ENCODE peak calls at places on chromosomes 4 and X, in nine cellular contexts. One of them, this sample, is unnamed.

GRCh38 chr4:185165605-185166063 is 22.6 kb downstream of the SLC25A4 start:
- DNase-seq in germinal center: no peak
- DNase-seq in stimulated activated CD4-positive, alpha-beta T cell treated with anti-CD3 and anti-CD28 coated beads, TNF-alpha, amount 100 ng/mL, for 4 hours: no peak
- DNase-seq in Calu3: no peak
- DNase-seq in fibroblast of the conjunctiva: peak
- DNase-seq in tibial nerve: no peak
- DNase-seq in fibroblast of the aortic adventitia: peak
- DNase-seq in IMR-90: peak
- DNase-seq in activated CD8-positive, alpha-beta memory T cell treated with anti-CD3 and anti-CD28 coated beads for 48 hours: no peak
- DNase-seq in this sample: no peak

GRCh38 chrX:65932173-65933084 is 107.5 kb downstream of the VSIG4 start:
- DNase-seq in germinal center: no peak
- DNase-seq in Calu3: peak
- DNase-seq in tibial nerve: no peak
- DNase-seq in fibroblast of the aortic adventitia: no peak
- DNase-seq in IMR-90: no peak
- DNase-seq in fibroblast of the conjunctiva: no peak
- DNase-seq in activated CD8-positive, alpha-beta memory T cell treated with anti-CD3 and anti-CD28 coated beads for 48 hours: no peak
- DNase-seq in stimulated activated CD4-positive, alpha-beta T cell treated with anti-CD3 and anti-CD28 coated beads, TNF-alpha, amount 100 ng/mL, for 4 hours: no peak
- DNase-seq in this sample: peak

GRCh38 chrX:110415440-110416167 is 57.0 kb downstream of the RTL9 start:
- DNase-seq in Calu3: no peak
- DNase-seq in fibroblast of the aortic adventitia: peak
- DNase-seq in fibroblast of the conjunctiva: no peak
- DNase-seq in activated CD8-positive, alpha-beta memory T cell treated with anti-CD3 and anti-CD28 coated beads for 48 hours: no peak
- DNase-seq in germinal center: no peak
- DNase-seq in stimulated activated CD4-positive, alpha-beta T cell treated with anti-CD3 and anti-CD28 coated beads, TNF-alpha, amount 100 ng/mL, for 4 hours: no peak
- DNase-seq in IMR-90: peak
- DNase-seq in tibial nerve: no peak
- DNase-seq in this sample: no peak

GRCh38 chr4:18733956-18734872 is 712.7 kb upstream of the LCORL start:
- DNase-seq in fibroblast of the aortic adventitia: no peak
- DNase-seq in tibial nerve: no peak
- DNase-seq in fibroblast of the conjunctiva: no peak
- DNase-seq in germinal center: no peak
- DNase-seq in IMR-90: no peak
- DNase-seq in activated CD8-positive, alpha-beta memory T cell treated with anti-CD3 and anti-CD28 coated beads for 48 hours: no peak
- DNase-seq in stimulated activated CD4-positive, alpha-beta T cell treated with anti-CD3 and anti-CD28 coated beads, TNF-alpha, amount 100 ng/mL, for 4 hours: no peak
- DNase-seq in Calu3: no peak
- DNase-seq in this sample: no peak

GRCh38 chr4:71540749-71541269 is 202.0 kb downstream of the SLC4A4 start:
- DNase-seq in fibroblast of the aortic adventitia: peak
- DNase-seq in tibial nerve: no peak
- DNase-seq in stimulated activated CD4-positive, alpha-beta T cell treated with anti-CD3 and anti-CD28 coated beads, TNF-alpha, amount 100 ng/mL, for 4 hours: no peak
- DNase-seq in IMR-90: no peak
- DNase-seq in germinal center: no peak
- DNase-seq in activated CD8-positive, alpha-beta memory T cell treated with anti-CD3 and anti-CD28 coated beads for 48 hours: no peak
- DNase-seq in Calu3: no peak
- DNase-seq in fibroblast of the conjunctiva: no peak
- DNase-seq in this sample: no peak

GRCh38 chr4:143728171-143728570 is 27.7 kb upstream of the FREM3 start:
- DNase-seq in tibial nerve: no peak
- DNase-seq in germinal center: no peak
- DNase-seq in fibroblast of the conjunctiva: no peak
- DNase-seq in stimulated activated CD4-positive, alpha-beta T cell treated with anti-CD3 and anti-CD28 coated beads, TNF-alpha, amount 100 ng/mL, for 4 hours: no peak
- DNase-seq in fibroblast of the aortic adventitia: peak
- DNase-seq in IMR-90: peak
- DNase-seq in Calu3: no peak
- DNase-seq in activated CD8-positive, alpha-beta memory T cell treated with anti-CD3 and anti-CD28 coated beads for 48 hours: no peak
- DNase-seq in this sample: no peak

GRCh38 chr4:23022032-23022431 is 329.3 kb downstream of the GBA3 start:
- DNase-seq in stimulated activated CD4-positive, alpha-beta T cell treated with anti-CD3 and anti-CD28 coated beads, TNF-alpha, amount 100 ng/mL, for 4 hours: no peak
- DNase-seq in activated CD8-positive, alpha-beta memory T cell treated with anti-CD3 and anti-CD28 coated beads for 48 hours: no peak
- DNase-seq in IMR-90: peak
- DNase-seq in Calu3: peak
- DNase-seq in fibroblast of the conjunctiva: peak
- DNase-seq in tibial nerve: peak
- DNase-seq in fibroblast of the aortic adventitia: peak
- DNase-seq in germinal center: no peak
- DNase-seq in this sample: no peak

GRCh38 chr4:165204462-165204830 is 2.9 kb upstream of the KLHL2 start:
- DNase-seq in activated CD8-positive, alpha-beta memory T cell treated with anti-CD3 and anti-CD28 coated beads for 48 hours: no peak
- DNase-seq in fibroblast of the aortic adventitia: peak
- DNase-seq in tibial nerve: no peak
- DNase-seq in IMR-90: peak
- DNase-seq in stimulated activated CD4-positive, alpha-beta T cell treated with anti-CD3 and anti-CD28 coated beads, TNF-alpha, amount 100 ng/mL, for 4 hours: no peak
- DNase-seq in germinal center: no peak
- DNase-seq in fibroblast of the conjunctiva: no peak
- DNase-seq in Calu3: peak
- DNase-seq in this sample: no peak

GRCh38 chr4:145904413-145905177 is 34.0 kb downstream of the ZNF827 start:
- DNase-seq in stimulated activated CD4-positive, alpha-beta T cell treated with anti-CD3 and anti-CD28 coated beads, TNF-alpha, amount 100 ng/mL, for 4 hours: no peak
- DNase-seq in tibial nerve: no peak
- DNase-seq in activated CD8-positive, alpha-beta memory T cell treated with anti-CD3 and anti-CD28 coated beads for 48 hours: no peak
- DNase-seq in germinal center: no peak
- DNase-seq in fibroblast of the conjunctiva: no peak
- DNase-seq in Calu3: no peak
- DNase-seq in fibroblast of the aortic adventitia: no peak
- DNase-seq in IMR-90: peak
- DNase-seq in this sample: no peak

This sample was measured in putamen.